ENCODE peak calls at places on chromosomes 5 and 9, in six cellular contexts. Q is CD8-positive, alpha-beta T cell; G is esophagus squamous epithelium; W is stomach; O is fibroblast of lung; X is neural progenitor cell. T is an unnamed sample. For H3K9me3, the result is how much of the 10 kb centered on the place peaks cover.

GRCh38 chr9:128902351-128903078 is 18.3 kb upstream of the PHYHD1 start:
- DNase-seq in O (no peak), G (peak), W (peak), Q (peak), X (no peak), T (no peak)

GRCh38 chr9:23361096-23361495 is 464.9 kb downstream of the ELAVL2 start:
- DNase-seq in O (no peak), G (no peak), Q (no peak), X (no peak), W (no peak), T (no peak)

GRCh38 chr9:77916410-77916819 is 115.2 kb downstream of the GNAQ start:
- DNase-seq in W (no peak), G (no peak), X (peak), O (no peak), Q (no peak), T (no peak)

GRCh38 chr5:71932649-71933338 is 174.5 kb upstream of the MAP1B start:
- DNase-seq in X (peak), W (peak), G (no peak), Q (no peak), O (peak), T (peak)

GRCh38 chr5:57207681-57208080 is 33.8 kb downstream of the GPBP1 start:
- DNase-seq in O (no peak), G (no peak), X (no peak), W (no peak), Q (no peak), T (peak)

GRCh38 chr9:98021306-98022040 is 35.1 kb upstream of the NANS start:
- DNase-seq in W (peak), G (no peak), X (no peak), Q (no peak), O (no peak), T (peak)

GRCh38 chr5:57221049-57221568 is 47.2 kb downstream of the GPBP1 start:
- DNase-seq in X (peak), W (no peak), O (peak), G (no peak), Q (no peak), T (no peak)

GRCh38 chr5:112793201-112793600 is 55.5 kb downstream of the APC start:
- DNase-seq in X (no peak), Q (no peak), G (no peak), O (no peak), W (no peak), T (no peak)

GRCh38 chr5:150653145-150653761 is 7.8 kb upstream of the MYOZ3 start:
- DNase-seq in O (peak), W (no peak), Q (no peak), G (no peak), X (no peak), T (no peak)

GRCh38 chr5:134226441-134227192 is 744 bp upstream of the PPP2CA start:
- DNase-seq in G (no peak), W (peak), X (no peak), Q (no peak), O (peak), T (peak)

GRCh38 chr5:158451203-158451982 is 592.4 kb upstream of the CLINT1 start:
- DNase-seq in X (peak), G (no peak), O (peak), Q (no peak), W (no peak), T (no peak)

GRCh38 chr9:2740616-2741015 is 23.3 kb downstream of the KCNV2 start:
- DNase-seq in W (no peak), Q (no peak), O (no peak), G (no peak), X (no peak), T (no peak)

GRCh38 chr5:30279237-30279636 is 914.2 kb upstream of the CDH6 start:
- DNase-seq in W (no peak), O (no peak), G (no peak), X (no peak), Q (no peak), T (no peak)

GRCh38 chr9:81318571-81318970 is 370.8 kb downstream of the TLE1 start:
- DNase-seq in X (no peak), Q (no peak), W (no peak), G (no peak), O (peak), T (no peak)

DNA sequence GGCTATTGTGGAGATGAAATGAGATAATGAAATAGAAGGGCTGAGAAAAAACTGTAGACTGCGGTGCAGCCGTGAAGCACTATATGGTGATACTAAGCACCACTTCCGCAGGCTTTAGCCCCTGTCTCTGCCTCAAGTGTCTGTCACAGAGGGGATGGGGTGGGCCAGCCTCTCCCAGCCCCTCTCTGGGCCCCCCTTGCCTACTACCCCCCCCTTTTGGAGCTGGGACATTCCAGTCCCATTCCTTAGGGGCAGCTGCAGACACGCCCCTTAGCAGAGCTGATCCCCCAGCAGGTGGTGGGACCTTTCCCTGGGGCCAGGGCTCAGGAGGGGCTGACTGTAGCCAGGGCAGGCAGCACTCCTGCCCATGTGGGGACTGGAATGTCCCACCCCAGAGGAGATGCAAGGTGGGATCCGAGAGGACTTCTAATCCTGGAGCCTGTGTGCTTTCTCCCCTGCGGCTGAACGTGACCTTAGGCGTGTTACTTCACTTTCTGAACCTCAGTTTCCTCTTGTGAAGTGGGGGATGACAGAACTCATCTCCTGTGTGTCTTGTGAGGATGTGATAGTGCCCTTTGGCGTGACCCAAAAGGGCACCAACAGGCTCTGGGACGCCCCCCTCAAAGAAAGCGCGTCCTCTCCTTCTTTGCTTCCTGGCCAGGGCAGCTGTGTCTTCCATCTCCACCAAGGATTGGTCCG is 2.0 kb downstream of the N4BP3 start:
- DNase-seq in Q (peak), X (peak), G (no peak), W (no peak), O (no peak), T (no peak)
- H3K4me3 ChIP-seq in Q (peak), X (peak), G (peak), W (peak), O (no peak), T (no peak)

GRCh38 chr5:89662499-89662898 is 747.1 kb downstream of the CETN3 start:
- DNase-seq in X (no peak), Q (no peak), G (no peak), W (no peak), O (no peak), T (no peak)
- H3K9me3 ChIP-seq in X (under half), Q (under half), G (under half), W (under half), O (under half), T (under half)

GRCh38 chr9:135087489-135087791 is at the start of gene OLFM1:
- DNase-seq in Q (no peak), X (peak), W (peak), G (no peak), O (peak), T (peak)
- TF ChIP-seq CTCF in Q (no peak), X (peak), W (peak), G (peak), O (peak), T (peak)

GRCh38 chr5:8827701-8828100 is 718.2 kb downstream of the SEMA5A start:
- DNase-seq in O (peak), G (no peak), W (no peak), X (no peak), Q (no peak), T (no peak)
- H3K4me3 ChIP-seq in O (no peak), G (no peak), W (no peak), X (no peak), Q (no peak), T (no peak)

GRCh38 chr9:21968331-21969010 is 25.7 kb downstream of the CDKN2A start:
- DNase-seq in X (peak), O (no peak), W (no peak), G (no peak), Q (no peak), T (no peak)

GRCh38 chr9:21969011-21969935 is 24.9 kb downstream of the CDKN2A start:
- DNase-seq in G (no peak), O (no peak), Q (no peak), X (peak), W (no peak), T (no peak)

GRCh38 chr9:21966140-21966851 is 27.9 kb downstream of the CDKN2A start:
- DNase-seq in X (peak), W (no peak), G (no peak), O (no peak), Q (no peak), T (no peak)

GRCh38 chr9:21967169-21967568 is 27.0 kb downstream of the CDKN2A start:
- DNase-seq in X (peak), W (no peak), Q (no peak), O (no peak), G (no peak), T (no peak)

GRCh38 chr9:21967707-21968106 is 26.5 kb downstream of the CDKN2A start:
- DNase-seq in W (no peak), Q (no peak), G (no peak), O (no peak), X (peak), T (no peak)
- H3K9me3 ChIP-seq in W (under half), Q (under half), G (under half), O (under half), X (under half), T (under half)

GRCh38 chr9:38529317-38529716 is 91.1 kb downstream of the ANKRD18A start:
- DNase-seq in W (no peak), O (no peak), X (no peak), Q (no peak), G (no peak), T (no peak)

GRCh38 chr9:38526571-38526970 is 93.8 kb downstream of the ANKRD18A start:
- DNase-seq in Q (no peak), G (no peak), W (no peak), O (no peak), X (no peak), T (no peak)

GRCh38 chr9:38527507-38527906 is 92.9 kb downstream of the ANKRD18A start:
- DNase-seq in G (no peak), O (no peak), Q (no peak), X (peak), W (no peak), T (no peak)
- TF ChIP-seq CTCF in G (no peak), O (no peak), Q (no peak), X (no peak), W (no peak), T (no peak)